ENCODE peak calls at places on chromosomes 13 and 19, in seven cellular contexts. P, S, M, N, G, D and F are unnamed samples.

GRCh38 chr19:17777840-17778620 is 16.9 kb upstream of the B3GNT3 start:
- DNase-seq in D (peak; percentile 73), M (peak; percentile 43), G (peak; percentile 52), N (peak; percentile 35), S (peak; percentile 77), P (peak; percentile 99), F (peak; percentile 47)

GRCh38 chr19:6678690-6679109 is 8.7 kb upstream of the TNFSF14 start:
- DNase-seq in P (no peak), G (no peak), M (peak; percentile 67), N (no peak), D (no peak), S (no peak), F (peak; percentile 33)

GRCh38 chr19:45218426-45218825 is 26.8 kb downstream of the EXOC3L2 start:
- DNase-seq in S (no peak), G (no peak), M (no peak), D (no peak), P (no peak), N (no peak), F (no peak)

GRCh38 chr13:25890671-25891212 is 161.1 kb downstream of the SHISA2 start:
- DNase-seq in M (peak; percentile 17), S (no peak), D (no peak), G (no peak), N (no peak), P (no peak), F (no peak)

GRCh38 chr13:85597790-85598500 is 201.3 kb downstream of the SLITRK6 start:
- DNase-seq in N (no peak), D (no peak), P (no peak), S (no peak), M (peak; percentile 2), G (no peak), F (peak; percentile 40)

GRCh38 chr19:54420383-54421168 is 5.3 kb downstream of the TTYH1 start:
- DNase-seq in S (no peak), N (peak; percentile 41), G (peak; percentile 64), P (peak; percentile 88), D (no peak), M (no peak), F (peak; percentile 14)

GRCh38 chr13:66362485-66362884 is 867.7 kb downstream of the PCDH9 start:
- DNase-seq in P (no peak), N (no peak), M (no peak), D (no peak), G (no peak), S (no peak), F (no peak)

GRCh38 chr13:111393221-111393790 is 72.9 kb downstream of the TEX29 start:
- DNase-seq in D (peak; percentile 20), S (no peak), G (no peak), N (peak; percentile 9), P (peak; percentile 17), M (no peak), F (no peak)

GRCh38 chr13:113087923-113088690 is 17.5 kb upstream of the F7 start:
- DNase-seq in S (no peak), G (peak; percentile 18), D (no peak), N (no peak), M (no peak), P (peak; percentile 29), F (no peak)

GRCh38 chr13:96460571-96460970 is 370.7 kb downstream of the HS6ST3 start:
- DNase-seq in S (no peak), M (peak; percentile 28), N (no peak), G (no peak), D (no peak), P (no peak), F (peak; percentile 1)

GRCh38 chr13:32225494-32225931 is 89.7 kb downstream of the ZAR1L start:
- DNase-seq in N (no peak), S (no peak), D (no peak), G (no peak), P (no peak), M (peak; percentile 27), F (peak; percentile 38)

GRCh38 chr19:13838071-13838942 is 38.6 kb upstream of the NANOS3 start:
- DNase-seq in S (no peak), M (no peak), N (no peak), D (no peak), P (no peak), G (no peak), F (no peak)

GRCh38 chr19:13839193-13839937 is 37.6 kb upstream of the NANOS3 start:
- DNase-seq in P (peak; percentile 88), G (peak; percentile 96), S (peak; percentile 90), D (peak; percentile 96), M (peak; percentile 93), N (peak; percentile 86), F (peak; percentile 78)

GRCh38 chr19:13840751-13841338 is 36.1 kb upstream of the NANOS3 start:
- DNase-seq in N (no peak), D (no peak), P (no peak), G (no peak), M (peak; percentile 55), S (no peak), F (no peak)

GRCh38 chr19:13839938-13840750 is 36.8 kb upstream of the NANOS3 start:
- DNase-seq in P (peak; percentile 51), M (peak; percentile 73), N (peak; percentile 71), D (peak; percentile 89), G (peak; percentile 83), S (peak; percentile 64), F (peak; percentile 50)

DNA sequence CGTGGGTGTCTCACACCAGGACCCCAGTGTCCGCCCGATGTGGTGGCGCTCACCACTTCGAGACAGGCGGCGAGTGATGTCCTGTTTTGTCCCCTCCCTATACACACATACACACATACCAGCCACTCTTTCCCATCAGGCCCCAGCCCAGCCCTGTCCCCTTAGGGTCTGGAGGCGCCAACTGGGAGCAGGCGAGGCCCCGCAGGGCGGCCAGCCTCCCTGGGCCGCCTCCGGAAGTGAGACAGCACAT is 38.1 kb upstream of the NANOS3 start:
- DNase-seq in D (no peak), M (no peak), P (peak; percentile 58), N (no peak), G (no peak), S (no peak), F (no peak)
- H3K4me3 ChIP-seq in D (peak overlapping the region; percentile 97), M (peak overlapping the region; percentile 96), P (no peak overlapping the region), N (peak overlapping the region; percentile 89), G (peak overlapping the region; percentile 97), S (peak overlapping the region; percentile 27), F (peak overlapping the region; percentile 88)

DNA sequence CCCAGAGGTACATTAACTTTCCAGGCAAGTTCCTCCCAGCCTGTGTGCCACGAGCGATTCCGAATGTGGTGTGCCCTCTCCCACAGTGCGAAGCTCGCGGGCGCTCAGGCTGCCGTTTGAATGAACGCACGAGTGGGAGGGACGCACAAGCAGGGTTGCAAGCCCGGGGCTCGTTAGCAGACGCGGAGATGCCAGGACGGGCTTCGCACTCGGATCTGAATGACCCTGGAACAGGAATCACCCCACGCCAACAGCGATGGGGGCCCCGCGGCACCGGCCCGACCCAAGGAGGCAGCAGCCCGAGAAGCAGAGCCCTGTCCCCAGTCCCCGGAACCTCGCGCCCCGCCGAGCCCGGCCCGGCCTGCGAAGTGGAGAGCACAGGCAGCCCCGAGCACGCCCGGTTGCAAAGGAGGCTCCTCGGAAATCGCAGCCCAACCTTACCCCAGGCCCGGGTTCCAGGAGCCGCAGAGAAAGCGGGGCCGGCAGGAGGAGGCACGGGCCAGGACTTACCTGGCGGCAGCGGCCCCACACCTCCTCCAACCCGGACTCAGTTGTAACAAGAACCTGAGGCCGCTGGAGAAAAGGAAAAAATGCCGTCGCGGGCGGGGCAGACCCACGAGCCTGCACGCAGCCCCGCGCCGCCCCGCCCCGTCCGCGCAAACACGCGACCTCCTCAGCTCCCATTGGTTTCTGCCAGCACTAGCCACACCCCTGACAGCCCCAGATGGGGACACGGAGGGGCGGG is at the start of gene SLC25A30:
- DNase-seq in P (peak; percentile 98), D (peak; percentile 97), S (peak; percentile 96), G (peak; percentile 98), N (peak; percentile 91), M (peak; percentile 85), F (peak; percentile 80)
- TF ChIP-seq CTCF in P (no peak), D (no peak), S (no peak), G (no peak), N (no peak), M (no peak), F (no peak)

GRCh38 chr13:50682002-50682401 is 161.5 kb downstream of the DLEU7 start:
- DNase-seq in D (no peak), G (no peak), S (no peak), M (peak; percentile 36), P (no peak), N (no peak), F (no peak)

GRCh38 chr13:50677687-50678463 is 165.6 kb downstream of the DLEU7 start:
- DNase-seq in M (peak; percentile 60), D (no peak), P (no peak), G (no peak), S (no peak), N (no peak), F (peak; percentile 45)

GRCh38 chr13:50676602-50677001 is 166.9 kb downstream of the DLEU7 start:
- DNase-seq in M (peak; percentile 71), D (no peak), S (no peak), N (no peak), G (no peak), P (peak; percentile 58), F (peak; percentile 64)

GRCh38 chr13:50679321-50679720 is 164.2 kb downstream of the DLEU7 start:
- DNase-seq in N (no peak), G (no peak), M (peak; percentile 74), D (no peak), P (no peak), S (no peak), F (no peak)

GRCh38 chr13:50678464-50679162 is 164.9 kb downstream of the DLEU7 start:
- DNase-seq in D (no peak), N (no peak), P (no peak), S (no peak), M (peak; percentile 96), G (no peak), F (peak; percentile 88)
- H3K4me3 ChIP-seq in D (no peak overlapping the region), N (no peak overlapping the region), P (no peak overlapping the region), S (no peak overlapping the region), M (no peak overlapping the region), G (no peak overlapping the region), F (no peak overlapping the region)

DNA sequence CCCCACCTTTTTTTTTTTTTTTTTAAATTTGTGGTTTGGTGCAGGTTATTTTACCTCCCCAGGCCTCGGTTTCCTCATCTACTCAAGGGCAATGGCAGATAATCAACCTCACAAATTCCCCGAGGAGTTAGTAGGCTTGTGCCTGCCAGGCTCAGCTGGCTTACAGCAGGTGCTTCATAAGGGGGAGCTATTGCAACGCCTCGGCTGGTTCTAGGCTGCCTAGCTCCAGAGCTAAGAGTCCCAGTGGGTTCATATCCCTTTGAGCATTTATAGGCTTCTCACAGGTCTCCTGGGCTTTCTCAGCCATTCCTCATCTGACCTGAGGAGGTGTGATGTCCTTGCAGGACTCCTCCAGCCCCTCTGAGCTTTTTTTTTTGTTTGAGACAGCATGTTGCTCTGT is 10.6 kb downstream of the BCKDHA start:
- DNase-seq in G (no peak), S (no peak), M (no peak), N (no peak), P (peak; percentile 78), D (no peak), F (no peak)
- TF ChIP-seq CTCF in G (no peak), S (no peak), M (no peak), N (no peak), P (peak; percentile 53), D (no peak), F (no peak)

DNA sequence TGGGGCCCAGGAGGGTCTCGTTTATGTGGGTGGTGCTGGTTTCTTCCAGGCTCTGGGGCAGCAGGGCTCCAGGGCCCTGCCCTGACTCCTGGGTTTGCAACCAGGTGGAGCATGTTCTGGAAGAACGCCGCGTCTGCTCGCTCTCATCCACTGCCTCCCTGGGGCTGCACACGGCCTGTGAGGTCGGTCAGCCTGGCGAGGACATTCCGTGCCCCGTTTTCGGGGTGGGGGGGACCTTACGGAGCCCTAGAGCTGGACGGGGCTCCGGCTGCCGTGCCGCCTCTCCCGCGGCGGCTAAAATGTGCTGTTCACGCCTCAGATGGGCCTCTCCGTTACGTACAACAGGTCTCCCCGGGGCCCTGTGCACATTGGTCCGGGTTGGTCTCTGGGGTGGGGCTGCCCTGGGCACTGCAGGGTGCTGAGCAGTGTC is 3.3 kb downstream of the GNA11 start:
- DNase-seq in N (no peak), P (no peak), S (no peak), M (no peak), G (peak; percentile 45), D (no peak), F (no peak)
- H3K4me3 ChIP-seq in N (no peak overlapping the region), P (no peak overlapping the region), S (no peak overlapping the region), M (peak overlapping the region; percentile 98), G (peak overlapping the region; percentile 96), D (peak overlapping the region; percentile 49), F (peak overlapping the region; percentile 80)